ENCODE peak calls at places on chromosome 11, in four cellular contexts. T is HCT116, V is H1, D is GM12878. B is an unnamed sample.

GRCh38 chr11:123054301-123055065 is 7.5 kb downstream of the HSPA8 start:
- DNase-seq in T (peak), V (no peak), D (no peak), B (peak)

GRCh38 chr11:6468712-6469495 is 4.8 kb downstream of the TRIM3 start:
- DNase-seq in T (peak), V (peak), D (peak), B (peak)

GRCh38 chr11:66367561-66368312 is 3.8 kb downstream of the SLC29A2 start:
- DNase-seq in T (no peak), V (no peak), D (no peak), B (no peak)

GRCh38 chr11:35082322-35083180 is 56.4 kb upstream of the CD44 start:
- DNase-seq in T (peak), V (peak), D (peak), B (peak)

GRCh38 chr11:111105566-111105965 is 140.0 kb upstream of the POU2AF2 start:
- DNase-seq in T (no peak), V (no peak), D (no peak), B (no peak)

GRCh38 chr11:50246699-50247098 is 214.0 kb downstream of the OR4C45 start:
- DNase-seq in T (no peak), V (no peak), D (no peak), B (no peak)

GRCh38 chr11:7490054-7490453 is 4.7 kb downstream of the OLFML1 start:
- DNase-seq in T (no peak), V (no peak), D (no peak), B (no peak)

GRCh38 chr11:22583963-22584492 is 41.6 kb downstream of the FANCF start:
- DNase-seq in T (no peak), V (no peak), D (no peak), B (no peak)

GRCh38 chr11:45647786-45648185 is 17.6 kb downstream of the CHST1 start:
- DNase-seq in T (no peak), V (no peak), D (no peak), B (no peak)

GRCh38 chr11:105767945-105768344 is 158.1 kb downstream of the GRIA4 start:
- DNase-seq in T (no peak), V (no peak), D (no peak), B (no peak)

GRCh38 chr11:125435461-125436238 is 60.4 kb downstream of the FEZ1 start:
- DNase-seq in T (no peak), V (no peak), D (no peak), B (peak)

GRCh38 chr11:66119348-66120133 is 49.5 kb downstream of the PACS1 start:
- DNase-seq in T (peak), V (no peak), D (no peak), B (no peak)

GRCh38 chr11:59285716-59286260 is 72.9 kb upstream of the OR5AN1 start:
- DNase-seq in T (no peak), V (no peak), D (no peak), B (no peak)

GRCh38 chr11:76692956-76693355 is 22.4 kb upstream of the LRRC32 start:
- DNase-seq in T (no peak), V (no peak), D (no peak), B (no peak)

GRCh38 chr11:113574171-113574570 is 99.0 kb upstream of the DRD2 start:
- DNase-seq in T (no peak), V (no peak), D (no peak), B (no peak)

GRCh38 chr11:11931461-11932055 is 76.9 kb downstream of the DKK3 start:
- DNase-seq in T (peak), V (no peak), D (no peak), B (peak)

GRCh38 chr11:130315354-130315970 is 745 bp upstream of the ZBTB44 start:
- DNase-seq in T (no peak), V (peak), D (no peak), B (peak)

GRCh38 chr11:116515666-116516184 is 257.1 kb downstream of the BUD13 start:
- DNase-seq in T (no peak), V (peak), D (no peak), B (no peak)

GRCh38 chr11:69939551-69940245 is 120.5 kb upstream of the FGF3 start:
- DNase-seq in T (no peak), V (no peak), D (no peak), B (no peak)

GRCh38 chr11:575324-575995 is 810 bp upstream of the PHRF1 start:
- DNase-seq in T (peak), V (peak), D (no peak), B (peak)

GRCh38 chr11:126978911-126979310 is 21.7 kb downstream of the KIRREL3 start:
- DNase-seq in T (no peak), V (no peak), D (no peak), B (no peak)

GRCh38 chr11:78586452-78587046 is 11.9 kb upstream of the NARS2 start:
- DNase-seq in T (no peak), V (no peak), D (no peak), B (peak)

GRCh38 chr11:133230446-133230845 is 301.9 kb downstream of the OPCML start:
- DNase-seq in T (no peak), V (no peak), D (no peak), B (no peak)
- TF ChIP-seq EGR1 in T (no peak), V (no peak), D (no peak), B (no peak)

GRCh38 chr11:92948116-92948515 is 21.3 kb upstream of the MTNR1B start:
- DNase-seq in T (no peak), V (no peak), D (no peak), B (no peak)
- TF ChIP-seq SRF in T (no peak), V (no peak), D (no peak), B (no peak)

DNA sequence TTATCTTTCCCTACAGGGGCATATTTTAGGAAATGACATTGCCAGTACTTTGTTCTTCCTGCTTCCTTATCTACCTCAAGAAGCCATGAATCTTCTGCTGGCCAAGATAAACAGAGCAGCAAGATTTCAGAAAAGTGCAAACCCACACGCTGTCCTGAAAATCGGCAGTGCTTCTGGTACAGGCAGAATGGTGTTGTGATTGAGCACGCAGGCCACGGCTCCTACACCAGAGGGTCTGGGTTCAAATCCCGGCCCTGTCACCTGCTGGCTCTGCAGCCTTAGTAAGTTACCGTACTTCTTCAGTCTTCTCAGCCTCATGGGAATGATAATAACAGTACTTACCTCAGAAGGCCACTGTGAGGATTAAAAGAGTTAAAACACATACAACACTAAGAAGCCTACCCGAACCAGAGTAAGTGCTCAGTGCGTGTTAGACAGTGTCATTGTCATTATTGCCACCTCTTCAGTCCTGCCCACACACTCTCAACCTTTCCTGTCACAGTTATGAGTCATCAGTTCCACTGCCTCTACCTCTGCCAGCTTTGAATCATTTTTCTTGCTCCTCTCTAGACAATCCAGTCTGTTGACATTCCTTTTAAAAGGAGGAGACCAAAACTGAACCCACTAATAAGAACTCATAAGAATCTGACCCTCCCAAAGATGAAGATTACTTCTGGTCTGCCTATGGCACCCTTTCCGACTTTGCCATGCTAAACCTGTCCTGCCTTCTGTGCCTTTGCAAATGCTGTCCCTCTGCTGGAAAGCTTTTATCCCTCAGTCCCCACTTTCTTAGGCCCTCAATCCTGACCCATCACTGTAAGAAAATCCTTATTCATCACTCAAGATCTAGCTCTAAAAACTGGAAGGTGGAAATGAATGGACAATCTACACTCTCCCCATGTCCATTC is 10.7 kb downstream of the MPZL3 start:
- DNase-seq in T (peak), V (no peak), D (no peak), B (peak)
- TF ChIP-seq EGR1 in T (peak), V (no peak), D (peak), B (peak)

GRCh38 chr11:28759311-28759710 is 651.1 kb downstream of the METTL15 start:
- DNase-seq in T (peak), V (no peak), D (no peak), B (no peak)

GRCh38 chr11:28763876-28764275 is 655.7 kb downstream of the METTL15 start:
- DNase-seq in T (no peak), V (no peak), D (no peak), B (no peak)

GRCh38 chr11:28756977-28757376 is 648.8 kb downstream of the METTL15 start:
- DNase-seq in T (no peak), V (no peak), D (no peak), B (no peak)

GRCh38 chr11:28757725-28758515 is 649.7 kb downstream of the METTL15 start:
- DNase-seq in T (no peak), V (no peak), D (no peak), B (no peak)

GRCh38 chr11:28760676-28761390 is 652.6 kb downstream of the METTL15 start:
- DNase-seq in T (no peak), V (no peak), D (no peak), B (no peak)
- TF ChIP-seq SRF in T (no peak), V (no peak), D (no peak), B (no peak)